ENCODE peak calls at places on chromosome 11, in four cellular contexts. U is colonic mucosa, R is neural progenitor cell, V is heart right ventricle. J is an unnamed sample.

GRCh38 chr11:122900803-122901202 is 18.2 kb downstream of the JHY start:
- DNase-seq in U (no peak), R (no peak), V (no peak), J (no peak)

GRCh38 chr11:110472858-110473257 is 43.1 kb downstream of the FDX1 start:
- DNase-seq in U (no peak), R (no peak), V (no peak), J (no peak)

GRCh38 chr11:45067966-45068365 is 78.5 kb upstream of the PRDM11 start:
- DNase-seq in U (no peak), R (no peak), V (no peak), J (no peak)

GRCh38 chr11:70788247-70789022 is 390.1 kb downstream of the CTTN start:
- DNase-seq in U (no peak), R (no peak), V (no peak), J (no peak)

GRCh38 chr11:11856638-11857037 is 14.9 kb downstream of the USP47 start:
- DNase-seq in U (no peak), R (no peak), V (no peak), J (no peak)

GRCh38 chr11:123186291-123186690 is 8.8 kb downstream of the CLMP start:
- DNase-seq in U (no peak), R (no peak), V (no peak), J (no peak)

GRCh38 chr11:65504671-65505433 is 6.0 kb downstream of the MALAT1 start:
- DNase-seq in U (no peak), R (no peak), V (no peak), J (no peak)

GRCh38 chr11:121408830-121409229 is 43.3 kb upstream of the SORL1 start:
- DNase-seq in U (no peak), R (no peak), V (no peak), J (no peak)

GRCh38 chr11:44003736-44004451 is 43.9 kb upstream of the ACCSL start:
- DNase-seq in U (no peak), R (no peak), V (no peak), J (peak)

GRCh38 chr11:110130642-110131238 is 37.5 kb downstream of the ZC3H12C start:
- DNase-seq in U (peak), R (peak), V (no peak), J (no peak)

GRCh38 chr11:125258626-125259025 is 94.1 kb downstream of the PKNOX2 start:
- DNase-seq in U (no peak), R (no peak), V (no peak), J (no peak)

GRCh38 chr11:1557168-1557884 is 14.7 kb downstream of the DUSP8 start:
- DNase-seq in U (no peak), R (no peak), V (no peak), J (no peak)

GRCh38 chr11:88051386-88051785 is 123.9 kb downstream of the RAB38 start:
- DNase-seq in U (no peak), R (no peak), V (no peak), J (no peak)

GRCh38 chr11:94948070-94948617 is 25.2 kb downstream of the CWC15 start:
- DNase-seq in U (no peak), R (no peak), V (no peak), J (no peak)

GRCh38 chr11:110147965-110148709 is 54.9 kb downstream of the ZC3H12C start:
- DNase-seq in U (no peak), R (no peak), V (no peak), J (no peak)

GRCh38 chr11:93444671-93445073 is 98.5 kb downstream of the SMCO4 start:
- DNase-seq in U (peak), R (peak), V (no peak), J (peak)

GRCh38 chr11:96341237-96342130 is 1.5 kb downstream of the MAML2 start:
- DNase-seq in U (peak), R (peak), V (peak), J (peak)

GRCh38 chr11:43278302-43278956 is 33.4 kb upstream of the API5 start:
- DNase-seq in U (no peak), R (peak), V (no peak), J (peak)

GRCh38 chr11:17129003-17129402 is 51.5 kb upstream of the RPS13 start:
- DNase-seq in U (no peak), R (no peak), V (no peak), J (no peak)

GRCh38 chr11:27795955-27796861 is 96.0 kb upstream of the BDNF start:
- DNase-seq in U (peak), R (peak), V (no peak), J (peak)

GRCh38 chr11:108693852-108694251 is 29.0 kb downstream of the DDX10 start:
- DNase-seq in U (no peak), R (no peak), V (no peak), J (no peak)

GRCh38 chr11:105168457-105168856 is 28.9 kb upstream of the CARD18 start:
- DNase-seq in U (no peak), R (no peak), V (no peak), J (no peak)

GRCh38 chr11:125945011-125945796 is 640 bp upstream of the VSIG10L2 start:
- DNase-seq in U (no peak), R (no peak), V (no peak), J (no peak)

GRCh38 chr11:68714047-68714856 is 29.9 kb downstream of the GAL start:
- DNase-seq in U (no peak), R (peak), V (no peak), J (no peak)

GRCh38 chr11:120526241-120526640 is 14.7 kb downstream of the GRIK4 start:
- DNase-seq in U (no peak), R (no peak), V (no peak), J (no peak)

GRCh38 chr11:2088746-2089535 is 50.2 kb downstream of the IGF2 start:
- DNase-seq in U (no peak), R (no peak), V (no peak), J (peak)

GRCh38 chr11:132453411-132453810 is 1078.9 kb downstream of the OPCML start:
- DNase-seq in U (no peak), R (no peak), V (no peak), J (no peak)
- H3K4me3 ChIP-seq in U (no peak), R (no peak), V (no peak), J (no peak)

GRCh38 chr11:47247502-47247901 is 1.1 kb downstream of the ACP2 start:
- DNase-seq in U (no peak), R (no peak), V (no peak), J (no peak)
- H3K4me3 ChIP-seq in U (no peak), R (peak), V (peak), J (no peak)

GRCh38 chr11:57474751-57475115 is 14.4 kb downstream of the RTN4RL2 start:
- DNase-seq in U (no peak), R (no peak), V (no peak), J (peak)
- H3K4me3 ChIP-seq in U (no peak), R (no peak), V (no peak), J (no peak)

GRCh38 chr11:74085542-74085892 is 76.6 kb upstream of the UCP3 start:
- DNase-seq in U (peak), R (no peak), V (no peak), J (no peak)
- H3K4me3 ChIP-seq in U (no peak), R (no peak), V (no peak), J (no peak)

GRCh38 chr11:60767388-60767811 is 10.7 kb downstream of the MS4A15 start:
- DNase-seq in U (no peak), R (peak), V (no peak), J (peak)
- H3K4me3 ChIP-seq in U (no peak), R (no peak), V (no peak), J (no peak)

GRCh38 chr11:118172356-118172755 is 4.1 kb downstream of the SCN2B start:
- DNase-seq in U (no peak), R (no peak), V (no peak), J (no peak)

GRCh38 chr11:118174006-118174567 is 2.4 kb downstream of the SCN2B start:
- DNase-seq in U (no peak), R (no peak), V (no peak), J (no peak)

GRCh38 chr11:118175031-118175531 is 1.4 kb downstream of the SCN2B start:
- DNase-seq in U (no peak), R (no peak), V (no peak), J (no peak)

GRCh38 chr11:118176400-118177134 is at the start of gene SCN2B:
- DNase-seq in U (no peak), R (no peak), V (no peak), J (peak)

DNA sequence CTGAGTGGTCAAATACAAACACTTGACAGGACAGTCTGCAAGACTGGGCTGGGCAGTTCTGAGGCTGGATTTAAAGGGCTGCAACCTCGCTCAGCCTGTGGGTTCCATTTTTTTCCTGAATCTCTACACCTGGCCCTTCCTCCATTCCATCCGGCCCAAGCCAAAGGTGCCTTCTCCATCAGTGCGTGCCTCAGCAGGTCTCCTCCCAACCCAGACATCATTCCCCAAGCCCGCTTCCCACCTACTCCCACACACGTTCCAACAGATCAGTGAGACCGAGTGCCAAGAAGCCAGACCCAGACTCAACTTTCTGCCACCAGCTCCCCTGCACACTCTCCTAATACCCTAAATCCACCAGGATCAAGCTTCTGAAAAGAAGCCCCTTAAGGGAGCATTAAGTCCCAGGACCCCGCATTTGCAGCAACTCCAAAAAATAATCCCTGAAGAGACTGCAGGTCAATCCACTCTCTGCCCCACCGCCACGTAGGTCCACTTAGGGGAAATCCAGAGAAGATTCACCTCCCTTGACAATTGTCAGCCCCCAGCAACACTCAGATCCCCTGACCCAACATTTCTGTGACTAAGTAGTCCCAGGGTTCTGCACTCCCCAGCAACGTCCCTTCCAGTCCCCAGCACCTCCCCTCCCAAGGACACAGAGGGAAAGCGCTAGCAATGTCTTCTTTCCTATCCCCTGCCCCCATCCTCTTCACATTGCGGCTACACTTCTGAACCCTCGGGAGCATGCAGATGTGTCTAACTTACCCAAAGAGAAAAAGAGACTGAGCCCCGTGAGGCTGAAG is 639 bp downstream of the SCN2B start:
- DNase-seq in U (no peak), R (no peak), V (no peak), J (peak)
- H3K4me3 ChIP-seq in U (peak), R (peak), V (peak), J (peak)

GRCh38 chr11:3163241-3163981 is 1.7 kb downstream of the OSBPL5 start:
- DNase-seq in U (no peak), R (no peak), V (peak), J (peak)
- H3K4me3 ChIP-seq in U (peak), R (peak), V (peak), J (no peak)

DNA sequence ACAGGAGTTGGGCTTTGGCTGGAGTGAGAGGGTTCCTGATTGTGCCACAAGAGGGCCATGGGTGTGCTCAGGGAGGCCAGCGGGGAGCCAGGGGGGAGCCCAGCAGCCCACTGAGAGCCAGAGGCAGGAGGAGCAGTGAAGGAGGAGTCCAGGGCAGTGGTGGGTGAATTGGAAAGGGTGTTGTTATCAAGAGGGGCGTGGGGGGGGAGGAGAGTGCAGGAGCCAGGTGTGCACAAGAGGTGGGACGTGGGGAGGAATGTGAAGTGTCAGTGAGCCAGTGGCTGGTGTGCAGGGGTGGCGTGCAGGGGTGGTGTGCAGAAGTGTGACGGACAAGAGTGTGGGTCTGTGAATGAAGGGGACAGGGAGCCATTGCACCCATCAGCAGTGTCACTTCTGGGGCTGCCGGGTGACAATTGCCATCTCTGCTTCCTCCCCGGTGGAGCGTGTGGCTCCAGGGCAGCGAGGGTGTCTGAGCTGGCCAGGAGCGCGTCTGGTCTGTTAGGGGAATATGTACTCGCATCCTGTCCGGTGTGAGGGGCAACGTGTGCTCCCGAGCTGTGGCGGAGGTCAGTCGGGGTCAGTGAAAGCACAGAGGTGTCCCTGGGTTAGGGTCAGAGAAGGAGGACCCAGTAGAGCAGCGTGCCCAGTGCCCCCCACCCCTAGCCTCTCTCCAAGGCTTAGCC is 1.7 kb downstream of the CLCF1 start:
- DNase-seq in U (peak), R (peak), V (no peak), J (peak)
- H3K4me3 ChIP-seq in U (peak), R (peak), V (peak), J (peak)

GRCh38 chr11:72719551-72719950 is 32.7 kb downstream of the ARAP1 start:
- DNase-seq in U (no peak), R (no peak), V (no peak), J (no peak)

GRCh38 chr11:72719144-72719543 is 33.1 kb downstream of the ARAP1 start:
- DNase-seq in U (no peak), R (no peak), V (peak), J (no peak)

GRCh38 chr11:72720806-72721205 is 31.4 kb downstream of the ARAP1 start:
- DNase-seq in U (no peak), R (no peak), V (no peak), J (no peak)

GRCh38 chr11:72721276-72721675 is 30.9 kb downstream of the ARAP1 start:
- DNase-seq in U (no peak), R (no peak), V (no peak), J (no peak)

DNA sequence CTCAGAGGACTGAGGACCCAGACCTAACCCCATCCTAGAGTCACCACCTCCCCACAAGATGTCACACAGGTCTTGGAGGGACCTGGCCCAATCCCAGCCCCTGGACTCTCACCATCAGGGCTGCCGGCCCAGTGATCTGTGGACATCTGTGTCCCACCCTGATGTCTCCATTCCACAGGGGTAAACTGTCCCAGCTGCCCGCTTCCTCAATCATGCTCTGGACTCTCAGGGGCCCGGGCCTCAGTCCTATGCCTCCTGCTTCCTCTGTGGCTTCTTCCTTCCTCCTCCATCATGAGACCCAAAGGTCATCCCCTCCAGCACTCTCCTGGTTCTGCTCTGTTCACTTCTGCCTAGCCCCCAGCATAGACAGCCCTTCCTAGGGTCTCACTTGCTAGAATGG is 32.2 kb downstream of the ARAP1 start:
- DNase-seq in U (no peak), R (no peak), V (no peak), J (no peak)
- H3K4me3 ChIP-seq in U (peak), R (no peak), V (peak), J (no peak)

J was measured in H7.